ENCODE peak calls at places on chromosomes 7 and 10, in four cellular contexts. G, S, A and D are unnamed samples.
A peak's percentile ranks its signal among the peaks of the same experiment; 100 is the strongest.

GRCh38 chr7:48173983-48174382 is 2.7 kb downstream of the ABCA13 start:
- DNase-seq in G (peak; percentile 91), S (no peak), A (no peak), D (no peak)

GRCh38 chr10:118521415-118522117 is 73.9 kb downstream of the PRLHR start:
- DNase-seq in G (no peak), S (no peak), A (peak; percentile 49), D (peak; percentile 68)

GRCh38 chr7:55065511-55066229 is 46.9 kb downstream of the EGFR start:
- DNase-seq in G (peak; percentile 79), S (peak; percentile 67), A (no peak), D (no peak)

GRCh38 chr7:6606866-6607583 is 8.4 kb upstream of the ZNF853 start:
- DNase-seq in G (no peak), S (no peak), A (no peak), D (no peak)

GRCh38 chr10:72574636-72575035 is 51.2 kb downstream of the MICU1 start:
- DNase-seq in G (no peak), S (no peak), A (no peak), D (no peak)

GRCh38 chr7:143934526-143935340 is at the start of gene OR2F2:
- DNase-seq in G (no peak), S (no peak), A (no peak), D (no peak)

GRCh38 chr7:41315764-41316163 is 387.1 kb downstream of the INHBA start:
- DNase-seq in G (no peak), S (no peak), A (no peak), D (no peak)

GRCh38 chr10:76285012-76285411 is 853.6 kb downstream of the LRMDA start:
- DNase-seq in G (no peak), S (no peak), A (no peak), D (no peak)

GRCh38 chr10:61793760-61794713 is 107.5 kb upstream of the ARID5B start:
- DNase-seq in G (peak; percentile 70), S (no peak), A (no peak), D (no peak)